ENCODE peak calls at places on chromosomes 13 and 19, in eight cellular contexts. X, Z, F, A, I, U, L and H are unnamed samples.

GRCh38 chr13:99911069-99911964 is 60.2 kb downstream of the ZIC5 start:
- DNase-seq in A (no peak), L (no peak), F (no peak), X (no peak), I (no peak), U (no peak), Z (no peak), H (peak)

GRCh38 chr19:54388001-54388802 is 23.5 kb upstream of the LAIR1 start:
- DNase-seq in X (no peak), I (no peak), A (no peak), F (no peak), Z (no peak), U (no peak), L (no peak), H (no peak)

GRCh38 chr19:39196860-39197562 is at the start of gene NCCRP1:
- DNase-seq in L (no peak), Z (no peak), U (no peak), F (no peak), A (no peak), X (no peak), I (no peak), H (no peak)

GRCh38 chr13:34816543-34816942 is 125.5 kb upstream of the NBEA start:
- DNase-seq in F (no peak), A (no peak), Z (no peak), U (no peak), L (no peak), X (no peak), I (peak), H (no peak)

GRCh38 chr13:112890316-112891131 is 78.5 kb upstream of the MCF2L start:
- DNase-seq in I (no peak), L (no peak), A (no peak), F (no peak), U (no peak), X (no peak), Z (no peak), H (no peak)

GRCh38 chr19:29875931-29876330 is 64.1 kb downstream of the CCNE1 start:
- DNase-seq in L (no peak), I (no peak), X (no peak), F (no peak), A (no peak), U (no peak), Z (no peak), H (no peak)

GRCh38 chr13:42852102-42852501 is 70.7 kb downstream of the FAM216B start:
- DNase-seq in X (no peak), Z (no peak), I (no peak), F (no peak), U (no peak), A (no peak), L (no peak), H (no peak)

GRCh38 chr13:80132741-80133601 is 208.0 kb downstream of the SPRY2 start:
- DNase-seq in A (peak), L (no peak), I (peak), U (peak), X (no peak), Z (peak), F (peak), H (peak)

GRCh38 chr13:49225358-49226042 is 5.4 kb downstream of the MLNR start:
- DNase-seq in L (no peak), U (peak), I (no peak), Z (no peak), A (no peak), F (no peak), X (no peak), H (peak)

GRCh38 chr19:33953592-33953991 is 156.9 kb downstream of the KCTD15 start:
- DNase-seq in L (no peak), F (no peak), U (no peak), Z (no peak), X (no peak), A (no peak), I (no peak), H (no peak)

GRCh38 chr13:42990147-42990990 is 1.7 kb downstream of the EPSTI1 start:
- DNase-seq in A (no peak), L (no peak), U (no peak), X (no peak), I (peak), F (peak), Z (no peak), H (no peak)

GRCh38 chr19:46080561-46080960 is 39.8 kb upstream of the IGFL4 start:
- DNase-seq in Z (no peak), X (no peak), U (no peak), L (peak), F (peak), A (no peak), I (peak), H (no peak)

GRCh38 chr13:110600980-110601379 is 14.4 kb upstream of the NAXD start:
- DNase-seq in U (no peak), I (no peak), L (no peak), Z (no peak), X (no peak), F (no peak), A (no peak), H (no peak)

GRCh38 chr13:32023096-32023495 is 8.5 kb upstream of the FRY start:
- DNase-seq in F (no peak), X (no peak), A (no peak), Z (no peak), I (no peak), U (no peak), L (no peak), H (no peak)

GRCh38 chr19:41373993-41374392 is 2.3 kb upstream of the TMEM91 start:
- DNase-seq in X (peak), I (peak), Z (peak), F (peak), U (peak), A (no peak), L (peak), H (peak)

GRCh38 chr13:104769520-104769919 is 1703.3 kb upstream of the SLC10A2 start:
- DNase-seq in U (no peak), F (no peak), Z (no peak), I (no peak), L (no peak), X (no peak), A (no peak), H (no peak)

GRCh38 chr19:33778089-33778791 is 18.4 kb upstream of the KCTD15 start:
- DNase-seq in Z (peak), X (peak), F (peak), A (peak), I (peak), L (no peak), U (peak), H (peak)

GRCh38 chr13:92355213-92355612 is 871.4 kb upstream of the GPC6 start:
- DNase-seq in Z (no peak), L (no peak), U (peak), X (no peak), A (no peak), F (peak), I (peak), H (peak)

GRCh38 chr13:47351798-47352197 is 454.9 kb upstream of the HTR2A start:
- DNase-seq in Z (no peak), L (no peak), X (no peak), I (no peak), U (no peak), F (no peak), A (no peak), H (no peak)

DNA sequence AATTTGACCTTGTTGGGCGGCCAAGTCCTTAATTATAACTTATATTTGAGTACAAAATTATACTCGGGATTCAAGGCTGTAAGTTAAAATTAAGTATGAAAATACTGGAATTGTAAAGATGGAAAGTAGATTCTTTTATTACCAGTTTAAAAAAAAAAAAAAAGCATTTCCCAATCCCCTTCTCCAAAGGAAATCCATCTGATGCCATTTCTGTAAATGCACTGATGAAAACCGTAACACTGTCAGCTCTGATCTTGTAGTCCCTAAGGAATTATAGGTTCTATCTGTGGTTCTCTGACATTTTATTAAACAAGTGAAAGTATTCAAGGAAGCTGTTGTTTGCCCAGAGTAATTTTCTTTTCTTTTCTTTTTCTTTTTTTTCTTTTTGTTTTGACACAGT is 41.6 kb upstream of the HNRNPA1L2 start:
- DNase-seq in I (peak), F (no peak), L (no peak), Z (no peak), A (no peak), U (no peak), X (no peak), H (no peak)
- TF ChIP-seq CTCF in I (no peak), F (no peak), L (no peak), Z (no peak), A (no peak), U (no peak), X (no peak), H (no peak)

GRCh38 chr19:5117421-5117820 is 148.5 kb downstream of the KDM4B start:
- DNase-seq in X (no peak), I (no peak), F (no peak), A (no peak), Z (no peak), L (no peak), U (no peak), H (no peak)
- TF ChIP-seq CTCF in X (no peak), I (no peak), F (peak), A (no peak), Z (no peak), L (no peak), U (no peak), H (no peak)

GRCh38 chr13:85260896-85261295 is 538.3 kb downstream of the SLITRK6 start:
- DNase-seq in U (no peak), L (no peak), Z (no peak), A (no peak), F (no peak), I (no peak), X (no peak), H (no peak)

GRCh38 chr13:85266331-85266730 is 532.9 kb downstream of the SLITRK6 start:
- DNase-seq in F (no peak), X (no peak), Z (no peak), A (no peak), U (no peak), I (no peak), L (no peak), H (no peak)

GRCh38 chr13:85266771-85267170 is 532.4 kb downstream of the SLITRK6 start:
- DNase-seq in I (no peak), Z (no peak), X (no peak), F (peak), A (no peak), U (no peak), L (no peak), H (no peak)

GRCh38 chr13:85265296-85265695 is 533.9 kb downstream of the SLITRK6 start:
- DNase-seq in L (no peak), Z (no peak), A (no peak), I (no peak), U (no peak), X (no peak), F (no peak), H (no peak)

DNA sequence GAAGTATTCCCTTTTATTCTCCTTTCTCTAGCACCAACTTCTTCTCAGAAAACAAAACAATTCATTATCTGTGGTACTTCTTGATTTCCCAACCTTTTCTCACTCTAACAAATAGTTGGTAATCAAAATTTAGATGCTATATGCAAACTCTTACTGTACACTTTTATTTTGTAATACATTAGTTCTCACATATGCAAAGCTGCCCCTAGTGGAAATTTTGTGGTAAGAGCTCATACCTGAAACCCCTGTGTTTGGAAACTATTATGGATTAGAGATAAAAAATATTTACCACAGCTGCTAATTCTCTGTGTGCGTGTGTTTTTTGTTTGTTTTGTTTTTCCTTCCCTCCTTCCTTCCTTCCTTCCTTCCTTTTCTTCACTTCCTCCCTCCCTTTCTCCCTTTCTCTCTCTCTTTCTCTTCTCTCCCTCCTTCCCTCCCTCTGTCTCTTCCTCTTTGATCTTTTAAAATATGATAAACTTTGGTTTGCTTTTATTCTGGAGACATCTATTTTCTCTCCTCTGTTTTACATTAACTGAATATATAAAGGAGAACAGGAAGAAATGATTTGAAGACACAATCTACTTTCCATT is 537.4 kb downstream of the SLITRK6 start:
- DNase-seq in U (no peak), L (no peak), I (peak), F (no peak), A (no peak), X (peak), Z (no peak), H (no peak)
- TF ChIP-seq CTCF in U (no peak), L (peak), I (peak), F (peak), A (no peak), X (peak), Z (no peak), H (peak)

DNA sequence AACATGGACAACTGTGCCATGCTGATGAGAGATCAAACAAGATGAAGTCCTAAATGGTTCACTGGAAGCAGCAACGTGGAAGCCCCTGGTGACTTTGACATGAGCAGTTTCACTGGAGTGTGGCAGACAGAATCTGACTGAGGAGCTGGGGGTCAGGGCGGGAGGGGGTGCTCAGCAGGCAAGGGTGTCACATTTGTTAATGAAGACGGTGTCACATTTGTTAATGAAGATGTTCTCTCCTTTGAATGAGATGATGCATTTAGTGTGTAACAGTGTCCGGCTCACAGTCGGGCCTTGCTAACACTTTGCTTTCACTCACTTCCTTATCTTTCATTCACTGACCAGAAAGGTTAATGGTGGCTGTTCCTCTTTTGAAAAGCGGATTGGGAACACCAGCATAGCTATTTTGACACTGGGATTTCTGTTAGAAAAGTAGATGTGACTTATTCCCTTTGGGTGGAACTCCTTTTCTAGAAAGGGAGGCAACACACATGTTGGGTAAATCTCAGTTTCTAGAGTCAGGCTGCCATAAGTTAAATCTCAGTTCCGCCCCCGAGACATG is 693.7 kb downstream of the UQCRFS1 start:
- DNase-seq in F (no peak), U (no peak), Z (no peak), X (no peak), L (no peak), I (no peak), A (no peak), H (no peak)
- TF ChIP-seq CTCF in F (no peak), U (no peak), Z (no peak), X (no peak), L (no peak), I (no peak), A (no peak), H (no peak)

DNA sequence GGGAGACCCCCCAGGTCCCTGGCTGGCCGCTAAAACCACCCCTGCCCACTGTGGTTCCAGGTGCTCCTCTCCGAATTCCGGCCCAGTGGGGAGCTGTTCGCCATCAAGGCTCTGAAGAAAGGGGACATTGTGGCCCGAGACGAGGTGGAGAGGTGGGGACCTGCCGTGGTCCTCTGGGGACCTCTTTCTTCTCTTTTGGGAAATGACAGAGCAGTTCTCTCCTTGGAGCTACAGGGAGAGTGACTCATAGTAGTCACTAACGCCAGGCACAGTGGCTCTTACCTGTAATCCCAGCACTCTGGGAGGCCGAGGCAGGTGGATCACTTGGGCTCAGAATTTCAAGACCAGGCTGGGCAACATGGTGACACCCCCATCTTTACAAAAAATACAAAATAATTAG is 7.3 kb downstream of the PTGER1 start:
- DNase-seq in L (no peak), F (no peak), Z (no peak), X (no peak), U (no peak), A (no peak), I (no peak), H (no peak)
- TF ChIP-seq CTCF in L (no peak), F (peak), Z (no peak), X (no peak), U (no peak), A (no peak), I (no peak), H (no peak)

DNA sequence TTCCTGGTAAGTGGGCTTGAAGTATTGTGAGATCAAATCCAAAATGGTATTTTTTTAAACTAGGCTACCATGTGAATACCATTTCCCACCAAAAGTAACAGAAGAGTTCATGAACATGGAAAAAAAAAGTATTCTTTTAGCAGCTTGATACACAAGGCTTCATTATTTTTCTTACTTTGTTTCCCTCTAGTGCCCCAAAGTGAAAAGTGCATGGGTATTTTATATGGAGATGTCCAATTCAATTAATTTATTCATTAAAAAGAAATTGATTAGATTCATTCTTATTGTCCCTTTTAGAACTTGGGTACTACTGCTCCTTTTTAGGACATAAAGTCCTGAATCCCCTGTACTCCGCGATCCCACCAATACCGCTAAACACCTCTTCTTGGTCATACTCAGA is 28.6 kb upstream of the SCEL start:
- DNase-seq in I (peak), U (no peak), X (peak), F (no peak), L (no peak), A (no peak), Z (no peak), H (no peak)
- TF ChIP-seq CTCF in I (no peak), U (no peak), X (peak), F (peak), L (peak), A (peak), Z (peak), H (peak)

GRCh38 chr13:113979791-113980471 is 6.1 kb upstream of the C13orf46 start:
- DNase-seq in X (no peak), F (no peak), A (no peak), Z (peak), L (no peak), U (no peak), I (no peak), H (no peak)

GRCh38 chr13:113981611-113982295 is 7.9 kb upstream of the C13orf46 start:
- DNase-seq in F (no peak), U (no peak), X (no peak), L (no peak), Z (peak), I (no peak), A (no peak), H (no peak)

GRCh38 chr13:113981201-113981605 is 7.3 kb upstream of the C13orf46 start:
- DNase-seq in L (no peak), I (no peak), X (peak), U (peak), A (peak), Z (peak), F (no peak), H (peak)

GRCh38 chr13:113978741-113979481 is 5.0 kb upstream of the C13orf46 start:
- DNase-seq in F (no peak), U (no peak), X (no peak), Z (peak), L (no peak), A (no peak), I (no peak), H (no peak)

DNA sequence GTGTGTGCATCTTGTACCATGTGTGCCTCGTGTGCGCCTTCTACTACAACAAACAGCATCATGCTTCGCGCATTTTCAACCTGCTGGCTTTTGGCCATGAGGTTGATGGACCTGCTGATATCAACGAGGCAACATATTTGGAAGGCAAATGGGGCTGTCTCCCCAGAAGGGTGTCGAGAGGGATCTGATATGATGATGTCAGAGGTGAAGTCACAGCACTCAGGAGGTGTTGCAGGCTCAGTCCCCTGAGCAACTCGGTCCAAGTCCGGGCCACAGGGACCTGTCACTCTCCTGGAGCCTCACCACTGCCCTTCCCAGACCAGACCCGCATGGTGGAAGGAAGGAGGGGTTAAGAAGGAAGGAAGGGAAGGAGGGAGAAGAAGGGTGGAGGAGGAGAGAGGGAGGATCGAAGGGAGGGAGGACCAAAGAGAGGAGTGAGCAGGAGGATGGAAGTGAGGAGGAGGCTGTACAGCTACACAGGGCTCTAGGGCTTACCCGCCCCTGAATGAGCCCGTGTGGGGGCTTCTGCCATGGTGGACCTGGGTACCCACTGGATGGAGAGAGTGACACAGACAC is 6.7 kb upstream of the C13orf46 start:
- DNase-seq in I (no peak), X (no peak), L (no peak), F (no peak), Z (no peak), U (no peak), A (no peak), H (no peak)
- TF ChIP-seq CTCF in I (no peak), X (no peak), L (no peak), F (no peak), Z (no peak), U (no peak), A (no peak), H (no peak)

GRCh38 chr19:10828981-10829821 is 6.8 kb downstream of the TMED1 start:
- DNase-seq in Z (no peak), U (no peak), L (no peak), I (no peak), X (no peak), F (no peak), A (no peak), H (no peak)
- TF ChIP-seq CTCF in Z (no peak), U (no peak), L (peak), I (no peak), X (no peak), F (peak), A (no peak), H (no peak)